ENCODE peak calls at places on chromosomes 1 and 21, in seven cellular contexts. One of them, this sample, is unnamed.

GRCh38 chr21:21111309-21111920 is 113.2 kb downstream of the NCAM2 start:
- DNase-seq in SK-N-SH: no peak
- DNase-seq in H1: no peak
- DNase-seq in GM12878: no peak
- DNase-seq in K562: no peak
- DNase-seq in HCT116: no peak
- DNase-seq in HepG2: no peak
- DNase-seq in this sample: no peak

GRCh38 chr1:194309697-194310096 is 1123.3 kb upstream of the B3GALT2 start:
- DNase-seq in SK-N-SH: no peak
- DNase-seq in H1: no peak
- DNase-seq in GM12878: no peak
- DNase-seq in K562: no peak
- DNase-seq in HCT116: no peak
- DNase-seq in HepG2: no peak
- DNase-seq in this sample: no peak

GRCh38 chr1:201354901-201355295 is 22.6 kb downstream of the TNNT2 start:
- DNase-seq in SK-N-SH: no peak
- DNase-seq in H1: no peak
- DNase-seq in GM12878: no peak
- DNase-seq in K562: no peak
- DNase-seq in HCT116: no peak
- DNase-seq in HepG2: no peak
- DNase-seq in this sample: no peak

GRCh38 chr21:45318556-45319341 is 31.1 kb upstream of the POFUT2 start:
- DNase-seq in SK-N-SH: no peak
- DNase-seq in H1: no peak
- DNase-seq in GM12878: no peak
- DNase-seq in K562: peak
- DNase-seq in HCT116: peak
- DNase-seq in HepG2: peak
- DNase-seq in this sample: peak

GRCh38 chr1:56547977-56548376 is 31.4 kb downstream of the PLPP3 start:
- DNase-seq in SK-N-SH: no peak
- DNase-seq in H1: no peak
- DNase-seq in GM12878: no peak
- DNase-seq in K562: no peak
- DNase-seq in HCT116: no peak
- DNase-seq in HepG2: peak
- DNase-seq in this sample: no peak

GRCh38 chr1:121443131-121443530 is 258.4 kb downstream of the SRGAP2C start:
- DNase-seq in SK-N-SH: no peak
- DNase-seq in H1: no peak
- DNase-seq in GM12878: no peak
- DNase-seq in K562: no peak
- DNase-seq in HCT116: no peak
- DNase-seq in HepG2: no peak
- DNase-seq in this sample: peak

GRCh38 chr1:187514110-187514509 is 685.4 kb downstream of the PLA2G4A start:
- DNase-seq in SK-N-SH: no peak
- DNase-seq in H1: no peak
- DNase-seq in GM12878: no peak
- DNase-seq in K562: no peak
- DNase-seq in HCT116: no peak
- DNase-seq in HepG2: no peak
- DNase-seq in this sample: no peak

GRCh38 chr1:156692958-156693857 is 12.2 kb downstream of the CRABP2 start:
- DNase-seq in SK-N-SH: no peak
- DNase-seq in H1: peak
- DNase-seq in GM12878: no peak
- DNase-seq in K562: peak
- DNase-seq in HCT116: no peak
- DNase-seq in HepG2: peak
- DNase-seq in this sample: no peak

GRCh38 chr1:18319099-18319498 is 161.6 kb upstream of the KLHDC7A start:
- DNase-seq in SK-N-SH: no peak
- DNase-seq in H1: no peak
- DNase-seq in GM12878: no peak
- DNase-seq in K562: no peak
- DNase-seq in HCT116: peak
- DNase-seq in HepG2: no peak
- DNase-seq in this sample: no peak

GRCh38 chr1:51240096-51240495 is 4.0 kb downstream of the RNF11 start:
- DNase-seq in SK-N-SH: no peak
- DNase-seq in H1: peak
- DNase-seq in GM12878: no peak
- DNase-seq in K562: no peak
- DNase-seq in HCT116: no peak
- DNase-seq in HepG2: no peak
- DNase-seq in this sample: no peak
- TF ChIP-seq MAX in SK-N-SH: no peak
- TF ChIP-seq MAX in H1: no peak
- TF ChIP-seq MAX in GM12878: no peak
- TF ChIP-seq MAX in K562: no peak
- TF ChIP-seq MAX in HCT116: no peak
- TF ChIP-seq MAX in HepG2: no peak
- TF ChIP-seq MAX in this sample: no peak

GRCh38 chr1:20153000-20153418 is 13.9 kb downstream of the PLA2G2F start:
- DNase-seq in SK-N-SH: peak
- DNase-seq in H1: no peak
- DNase-seq in GM12878: no peak
- DNase-seq in K562: no peak
- DNase-seq in HCT116: no peak
- DNase-seq in HepG2: no peak
- DNase-seq in this sample: no peak

GRCh38 chr1:20151906-20152598 is 12.9 kb downstream of the PLA2G2F start:
- DNase-seq in SK-N-SH: peak
- DNase-seq in H1: peak
- DNase-seq in GM12878: no peak
- DNase-seq in K562: peak
- DNase-seq in HCT116: peak
- DNase-seq in HepG2: peak
- DNase-seq in this sample: peak

GRCh38 chr1:20152599-20152930 is 13.4 kb downstream of the PLA2G2F start:
- DNase-seq in SK-N-SH: no peak
- DNase-seq in H1: no peak
- DNase-seq in GM12878: no peak
- DNase-seq in K562: no peak
- DNase-seq in HCT116: no peak
- DNase-seq in HepG2: no peak
- DNase-seq in this sample: no peak

GRCh38 chr1:20150969-20151368 is 11.8 kb downstream of the PLA2G2F start:
- DNase-seq in SK-N-SH: no peak
- DNase-seq in H1: no peak
- DNase-seq in GM12878: no peak
- DNase-seq in K562: no peak
- DNase-seq in HCT116: no peak
- DNase-seq in HepG2: no peak
- DNase-seq in this sample: no peak

GRCh38 chr1:20154306-20154831 is 15.2 kb downstream of the PLA2G2F start:
- DNase-seq in SK-N-SH: no peak
- DNase-seq in H1: no peak
- DNase-seq in GM12878: no peak
- DNase-seq in K562: no peak
- DNase-seq in HCT116: no peak
- DNase-seq in HepG2: no peak
- DNase-seq in this sample: no peak
- H3K9ac ChIP-seq in SK-N-SH: no peak
- H3K9ac ChIP-seq in H1: no peak
- H3K9ac ChIP-seq in GM12878: no peak
- H3K9ac ChIP-seq in K562: no peak
- H3K9ac ChIP-seq in HCT116: no peak
- H3K9ac ChIP-seq in HepG2: no peak
- H3K9ac ChIP-seq in this sample: no peak

DNA sequence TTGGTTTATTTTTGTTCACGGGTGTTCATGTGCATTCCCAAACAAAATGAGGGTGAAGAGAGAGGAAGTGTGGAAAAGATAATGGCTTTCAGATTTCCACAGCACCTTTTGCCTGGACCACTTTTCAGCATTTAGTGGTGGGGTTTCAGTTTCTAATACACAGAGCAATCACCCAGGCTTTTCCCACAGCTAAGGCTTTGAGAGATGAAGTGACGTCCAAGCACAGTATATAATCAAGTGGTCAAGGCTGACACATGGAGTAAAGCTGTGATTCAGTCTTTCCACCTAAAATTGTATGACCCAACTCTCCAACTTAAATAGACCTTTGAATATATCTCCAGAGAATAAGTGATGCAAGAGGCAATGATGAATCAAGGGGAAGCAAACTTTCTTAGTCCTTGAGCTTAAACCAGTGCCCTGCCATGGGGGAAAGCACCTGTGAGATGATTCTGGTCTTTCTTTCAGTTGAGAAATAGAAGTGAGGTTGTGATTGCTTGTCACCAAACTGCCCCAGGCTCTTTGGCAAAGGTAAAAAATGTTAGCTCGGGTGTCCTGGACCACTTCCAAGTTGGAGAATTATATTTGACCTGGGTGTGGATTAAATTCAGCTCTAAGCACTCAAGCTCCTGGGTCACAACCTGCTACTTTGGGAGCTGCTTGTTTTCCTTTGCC is 2.4 kb upstream of the PIK3R3 start:
- DNase-seq in SK-N-SH: no peak
- DNase-seq in H1: no peak
- DNase-seq in GM12878: peak
- DNase-seq in K562: no peak
- DNase-seq in HCT116: no peak
- DNase-seq in HepG2: no peak
- DNase-seq in this sample: peak
- H3K27ac ChIP-seq in SK-N-SH: no peak
- H3K27ac ChIP-seq in H1: no peak
- H3K27ac ChIP-seq in GM12878: peak
- H3K27ac ChIP-seq in K562: no peak
- H3K27ac ChIP-seq in HCT116: no peak
- H3K27ac ChIP-seq in HepG2: no peak
- H3K27ac ChIP-seq in this sample: no peak

GRCh38 chr1:227753999-227754764 is 18.9 kb downstream of the SNAP47 start:
- DNase-seq in SK-N-SH: no peak
- DNase-seq in H1: no peak
- DNase-seq in GM12878: no peak
- DNase-seq in K562: no peak
- DNase-seq in HCT116: no peak
- DNase-seq in HepG2: no peak
- DNase-seq in this sample: no peak
- TF ChIP-seq MAX in SK-N-SH: no peak
- TF ChIP-seq MAX in H1: no peak
- TF ChIP-seq MAX in GM12878: no peak
- TF ChIP-seq MAX in K562: no peak
- TF ChIP-seq MAX in HCT116: no peak
- TF ChIP-seq MAX in HepG2: no peak
- TF ChIP-seq MAX in this sample: no peak

DNA sequence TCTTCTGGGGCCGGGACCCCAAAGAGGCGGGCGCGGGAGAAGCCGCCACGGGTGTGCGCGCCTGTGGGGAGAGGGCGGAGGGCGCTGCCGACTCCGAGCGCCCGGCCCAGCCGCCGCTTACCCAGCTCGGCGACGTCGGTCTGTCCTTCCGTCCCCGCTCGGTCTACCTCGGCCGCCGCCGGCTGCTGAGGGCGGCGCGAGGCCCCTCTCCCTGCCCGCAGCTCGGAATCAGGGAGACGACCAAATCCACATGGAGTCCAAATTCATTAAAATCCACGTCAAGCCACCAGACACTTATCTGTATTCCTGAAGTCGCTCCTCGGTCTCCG is 698 bp downstream of the PLXNA2 start:
- DNase-seq in SK-N-SH: peak
- DNase-seq in H1: peak
- DNase-seq in GM12878: no peak
- DNase-seq in K562: peak
- DNase-seq in HCT116: no peak
- DNase-seq in HepG2: no peak
- DNase-seq in this sample: no peak
- H3K9ac ChIP-seq in SK-N-SH: peak
- H3K9ac ChIP-seq in H1: peak
- H3K9ac ChIP-seq in GM12878: no peak
- H3K9ac ChIP-seq in K562: peak
- H3K9ac ChIP-seq in HCT116: no peak
- H3K9ac ChIP-seq in HepG2: peak
- H3K9ac ChIP-seq in this sample: peak

GRCh38 chr1:54118704-54119103 is 34.1 kb downstream of the CDCP2 start:
- DNase-seq in SK-N-SH: no peak
- DNase-seq in H1: no peak
- DNase-seq in GM12878: no peak
- DNase-seq in K562: no peak
- DNase-seq in HCT116: no peak
- DNase-seq in HepG2: no peak
- DNase-seq in this sample: no peak
- H3K27ac ChIP-seq in SK-N-SH: peak
- H3K27ac ChIP-seq in H1: no peak
- H3K27ac ChIP-seq in GM12878: no peak
- H3K27ac ChIP-seq in K562: no peak
- H3K27ac ChIP-seq in HCT116: no peak
- H3K27ac ChIP-seq in HepG2: no peak
- H3K27ac ChIP-seq in this sample: no peak

GRCh38 chr1:63723618-63724017 is 50.2 kb upstream of the ROR1 start:
- DNase-seq in SK-N-SH: no peak
- DNase-seq in H1: no peak
- DNase-seq in GM12878: no peak
- DNase-seq in K562: no peak
- DNase-seq in HCT116: no peak
- DNase-seq in HepG2: no peak
- DNase-seq in this sample: no peak
- TF ChIP-seq MAX in SK-N-SH: no peak
- TF ChIP-seq MAX in H1: no peak
- TF ChIP-seq MAX in GM12878: no peak
- TF ChIP-seq MAX in K562: no peak
- TF ChIP-seq MAX in HCT116: no peak
- TF ChIP-seq MAX in HepG2: no peak
- TF ChIP-seq MAX in this sample: no peak

DNA sequence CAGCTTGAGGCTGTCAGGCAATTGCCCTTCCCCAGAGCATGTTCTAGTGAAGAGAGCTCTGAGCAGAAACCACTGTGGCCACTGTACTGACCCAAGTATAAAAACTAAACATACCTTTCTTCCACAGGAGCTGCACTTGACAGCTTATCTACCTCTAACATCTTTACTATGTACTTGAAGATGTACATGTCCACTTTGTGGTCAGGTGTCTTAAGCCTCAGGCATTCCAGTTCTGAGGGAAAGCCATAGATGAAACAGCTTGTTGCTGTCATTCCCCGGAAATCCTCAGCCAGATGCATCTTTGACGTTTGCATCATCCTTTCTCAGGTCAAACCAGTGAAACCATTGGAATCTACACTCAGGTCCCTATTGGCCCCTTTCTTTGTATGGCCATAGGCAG is 70.4 kb downstream of the CHRM3 start:
- DNase-seq in SK-N-SH: no peak
- DNase-seq in H1: no peak
- DNase-seq in GM12878: no peak
- DNase-seq in K562: no peak
- DNase-seq in HCT116: no peak
- DNase-seq in HepG2: no peak
- DNase-seq in this sample: no peak
- H3K9ac ChIP-seq in SK-N-SH: no peak
- H3K9ac ChIP-seq in H1: no peak
- H3K9ac ChIP-seq in GM12878: no peak
- H3K9ac ChIP-seq in K562: no peak
- H3K9ac ChIP-seq in HCT116: no peak
- H3K9ac ChIP-seq in HepG2: no peak
- H3K9ac ChIP-seq in this sample: no peak

DNA sequence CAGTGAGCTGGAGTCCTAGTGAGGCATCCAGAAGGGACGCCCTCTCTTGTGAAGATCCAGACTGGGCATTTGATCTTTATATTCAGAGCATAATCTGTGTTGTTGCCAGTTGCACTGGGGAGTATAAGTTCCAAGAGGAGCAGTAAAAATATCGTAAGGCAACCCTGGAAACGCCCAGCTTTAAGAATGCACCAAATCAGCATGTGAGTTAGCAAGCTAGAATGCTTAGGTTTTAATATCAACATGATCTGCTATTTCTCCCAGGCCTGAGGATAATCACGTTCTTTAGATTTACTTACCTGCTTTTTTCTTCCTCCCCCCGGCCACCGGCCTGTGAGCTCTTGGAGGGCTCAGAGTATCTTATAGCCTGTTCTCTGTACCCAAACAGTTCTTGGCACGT is 48.3 kb upstream of the HOOK1 start:
- DNase-seq in SK-N-SH: no peak
- DNase-seq in H1: no peak
- DNase-seq in GM12878: no peak
- DNase-seq in K562: no peak
- DNase-seq in HCT116: no peak
- DNase-seq in HepG2: no peak
- DNase-seq in this sample: no peak
- H3K27ac ChIP-seq in SK-N-SH: peak
- H3K27ac ChIP-seq in H1: no peak
- H3K27ac ChIP-seq in GM12878: no peak
- H3K27ac ChIP-seq in K562: no peak
- H3K27ac ChIP-seq in HCT116: no peak
- H3K27ac ChIP-seq in HepG2: no peak
- H3K27ac ChIP-seq in this sample: no peak